ENCODE peak calls at places on chromosomes 6 and 20, in six cellular contexts. P is colonic mucosa; R is thoracic aorta; H is GM23338; Q is body of pancreas; N is CD8-positive, alpha-beta T cell. G is an unnamed sample.

GRCh38 chr20:4082406-4083102 is 67.2 kb upstream of the RNF24 start:
- DNase-seq in P (no peak), R (no peak), H (peak), Q (peak), N (peak), G (peak)

GRCh38 chr20:45841407-45842129 is 8.0 kb downstream of the SNX21 start:
- DNase-seq in P (no peak), R (no peak), H (no peak), Q (no peak), N (no peak), G (no peak)

GRCh38 chr6:134240664-134241431 is 77.1 kb downstream of the SGK1 start:
- DNase-seq in P (peak), R (peak), H (no peak), Q (peak), N (peak), G (no peak)

GRCh38 chr6:89139509-89140346 is 6.1 kb upstream of the PM20D2 start:
- DNase-seq in P (no peak), R (no peak), H (no peak), Q (no peak), N (no peak), G (no peak)

GRCh38 chr20:46000571-46001145 is 8.1 kb upstream of the MMP9 start:
- DNase-seq in P (no peak), R (no peak), H (peak), Q (no peak), N (no peak), G (no peak)

GRCh38 chr6:31899882-31900722 is 1.8 kb downstream of the ZBTB12 start:
- DNase-seq in P (no peak), R (no peak), H (no peak), Q (no peak), N (no peak), G (no peak)

GRCh38 chr6:158387036-158387435 is 74.8 kb downstream of the TULP4 start:
- DNase-seq in P (no peak), R (no peak), H (no peak), Q (no peak), N (no peak), G (no peak)

GRCh38 chr20:47907031-47907670 is 121.9 kb upstream of the SULF2 start:
- DNase-seq in P (no peak), R (no peak), H (peak), Q (no peak), N (no peak), G (no peak)

GRCh38 chr20:54153847-54154246 is 19.9 kb downstream of the CYP24A1 start:
- DNase-seq in P (no peak), R (no peak), H (no peak), Q (no peak), N (no peak), G (no peak)

GRCh38 chr6:42453027-42453648 is 1.4 kb upstream of the TRERF1 start:
- DNase-seq in P (peak), R (no peak), H (peak), Q (peak), N (peak), G (peak)

GRCh38 chr20:57556980-57557274 is 4.0 kb upstream of the PCK1 start:
- DNase-seq in P (no peak), R (no peak), H (no peak), Q (no peak), N (no peak), G (no peak)

GRCh38 chr6:106035655-106036054 is 50.5 kb upstream of the PRDM1 start:
- DNase-seq in P (no peak), R (no peak), H (no peak), Q (no peak), N (no peak), G (no peak)

GRCh38 chr6:139577124-139577800 is 202.8 kb upstream of the CITED2 start:
- DNase-seq in P (no peak), R (no peak), H (no peak), Q (peak), N (no peak), G (no peak)

GRCh38 chr6:56594699-56595098 is 48.0 kb downstream of the DST start:
- DNase-seq in P (no peak), R (no peak), H (no peak), Q (peak), N (no peak), G (peak)

GRCh38 chr6:1786455-1787108 is 176.9 kb downstream of the FOXC1 start:
- DNase-seq in P (no peak), R (no peak), H (no peak), Q (no peak), N (no peak), G (peak)

GRCh38 chr20:13611726-13612125 is 27.0 kb downstream of the TASP1 start:
- DNase-seq in P (no peak), R (no peak), H (no peak), Q (no peak), N (no peak), G (no peak)

GRCh38 chr6:26056583-26057350 is 30.5 kb upstream of the HFE start:
- DNase-seq in P (peak), R (no peak), H (peak), Q (peak), N (no peak), G (peak)

GRCh38 chr6:83430606-83431544 is at the start of gene ME1:
- DNase-seq in P (peak), R (peak), H (peak), Q (peak), N (peak), G (peak)

GRCh38 chr20:24948939-24949679 is at the start of gene CST7:
- DNase-seq in P (peak), R (no peak), H (no peak), Q (peak), N (peak), G (no peak)

GRCh38 chr6:13915566-13916229 is 9.1 kb upstream of the RNF182 start:
- DNase-seq in P (no peak), R (no peak), H (peak), Q (no peak), N (no peak), G (no peak)
- TF ChIP-seq CTCF in P (no peak), R (no peak), H (no peak), Q (no peak), N (no peak), G (no peak)

DNA sequence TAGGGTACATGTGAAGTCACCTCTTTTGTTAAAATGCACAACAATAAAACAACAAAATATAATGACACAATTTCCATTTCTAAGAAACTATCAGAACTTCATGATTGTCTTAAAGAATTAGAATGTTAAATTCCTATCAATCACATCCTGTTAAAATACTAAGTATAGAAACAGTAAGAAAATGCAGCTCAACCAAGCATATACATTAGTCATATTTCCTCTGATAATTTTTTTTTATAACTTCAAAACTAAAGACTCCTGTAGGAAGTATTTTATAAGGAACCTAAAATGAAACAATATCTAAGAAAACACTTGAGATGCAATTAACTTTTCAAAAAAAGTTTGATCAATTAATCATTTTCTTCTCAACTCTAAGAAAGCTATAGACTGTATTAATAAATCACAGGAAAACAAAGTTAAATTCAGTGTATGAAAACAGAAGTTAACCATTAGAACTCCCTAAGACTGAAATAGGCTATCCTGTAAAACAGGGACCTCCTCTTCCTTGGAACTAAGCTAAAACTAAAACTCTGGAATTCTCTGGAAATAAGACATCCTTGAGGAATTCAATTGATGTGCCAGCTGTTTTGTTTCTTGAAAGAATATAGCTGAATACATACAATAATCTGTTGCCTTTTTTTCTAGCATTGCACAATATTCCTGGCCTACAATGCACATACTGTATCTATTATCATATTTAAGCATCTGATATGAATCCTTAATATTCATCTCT is 19.8 kb downstream of the FKBP5 start:
- DNase-seq in P (no peak), R (no peak), H (no peak), Q (no peak), N (no peak), G (no peak)
- H3K4me3 ChIP-seq in P (no peak), R (no peak), H (no peak), Q (no peak), N (peak), G (peak)

GRCh38 chr6:33276581-33276863 is 401 bp upstream of the B3GALT4 start:
- DNase-seq in P (no peak), R (no peak), H (no peak), Q (no peak), N (no peak), G (no peak)

GRCh38 chr6:33278392-33278741 is 1.4 kb downstream of the B3GALT4 start:
- DNase-seq in P (no peak), R (no peak), H (no peak), Q (no peak), N (no peak), G (no peak)

GRCh38 chr6:33276864-33277662 is at the start of gene B3GALT4:
- DNase-seq in P (peak), R (peak), H (peak), Q (peak), N (peak), G (peak)

GRCh38 chr6:33278810-33279209 is 1.9 kb downstream of the B3GALT4 start:
- DNase-seq in P (no peak), R (no peak), H (no peak), Q (no peak), N (no peak), G (no peak)

DNA sequence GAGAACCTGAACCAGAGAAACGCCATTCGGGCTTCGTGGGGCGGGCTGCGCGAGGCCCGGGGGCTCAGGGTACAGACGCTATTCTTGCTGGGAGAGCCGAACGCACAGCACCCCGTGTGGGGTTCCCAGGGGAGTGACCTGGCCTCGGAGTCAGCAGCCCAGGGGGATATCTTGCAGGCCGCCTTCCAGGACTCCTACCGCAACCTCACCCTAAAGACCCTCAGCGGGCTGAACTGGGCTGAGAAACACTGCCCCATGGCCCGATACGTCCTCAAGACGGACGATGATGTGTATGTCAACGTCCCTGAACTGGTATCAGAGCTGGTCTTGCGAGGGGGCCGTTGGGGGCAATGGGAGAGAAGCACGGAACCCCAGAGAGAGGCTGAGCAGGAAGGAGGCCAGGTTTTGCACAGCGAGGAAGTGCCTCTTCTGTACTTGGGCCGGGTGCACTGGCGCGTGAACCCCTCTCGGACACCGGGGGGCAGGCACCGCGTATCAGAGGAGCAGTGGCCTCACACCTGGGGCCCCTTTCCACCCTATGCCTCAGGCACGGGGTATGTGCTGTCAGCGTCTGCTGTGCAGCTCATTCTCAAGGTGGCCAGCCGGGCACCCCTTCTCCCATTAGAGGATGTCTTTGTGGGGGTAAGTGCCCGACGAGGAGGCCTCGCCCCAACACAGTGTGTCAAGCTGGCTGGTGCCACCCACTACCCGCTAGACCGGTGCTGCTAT is 904 bp downstream of the B3GALT4 start:
- DNase-seq in P (no peak), R (no peak), H (peak), Q (no peak), N (peak), G (peak)
- TF ChIP-seq CTCF in P (no peak), R (no peak), H (peak), Q (no peak), N (no peak), G (no peak)

GRCh38 chr6:39797751-39798150 is 5.6 kb downstream of the DAAM2 start:
- DNase-seq in P (no peak), R (no peak), H (no peak), Q (no peak), N (no peak), G (no peak)
- H3K4me3 ChIP-seq in P (no peak), R (no peak), H (no peak), Q (no peak), N (no peak), G (no peak)

DNA sequence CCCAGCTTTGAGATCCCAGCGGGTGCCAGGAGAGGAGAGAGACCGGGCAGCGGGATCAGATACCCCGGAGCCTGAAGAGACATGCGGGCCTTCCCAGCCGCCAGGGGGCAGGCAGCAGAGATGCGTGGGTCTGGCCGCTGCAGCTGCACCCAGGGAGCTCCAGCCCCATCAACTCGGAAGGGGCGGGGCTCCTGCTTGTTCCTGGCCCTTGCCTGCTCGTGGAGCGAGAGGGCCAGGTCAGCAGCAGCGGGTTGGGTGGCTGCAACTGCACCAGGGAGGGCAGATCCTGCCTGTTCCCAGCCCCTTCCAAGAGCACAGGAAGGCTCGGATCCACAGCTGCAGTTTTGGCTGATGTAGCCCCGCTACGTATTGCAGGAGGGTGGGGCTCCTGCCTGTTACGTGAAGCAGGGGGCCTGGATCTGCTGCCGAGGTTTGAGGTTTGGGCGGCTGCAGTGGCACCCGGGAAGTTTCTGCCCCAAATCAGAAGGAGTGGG is 532.8 kb downstream of the RFPL4B start:
- DNase-seq in P (peak), R (no peak), H (peak), Q (peak), N (no peak), G (peak)
- TF ChIP-seq CTCF in P (no peak), R (no peak), H (peak), Q (peak), N (no peak), G (peak)

DNA sequence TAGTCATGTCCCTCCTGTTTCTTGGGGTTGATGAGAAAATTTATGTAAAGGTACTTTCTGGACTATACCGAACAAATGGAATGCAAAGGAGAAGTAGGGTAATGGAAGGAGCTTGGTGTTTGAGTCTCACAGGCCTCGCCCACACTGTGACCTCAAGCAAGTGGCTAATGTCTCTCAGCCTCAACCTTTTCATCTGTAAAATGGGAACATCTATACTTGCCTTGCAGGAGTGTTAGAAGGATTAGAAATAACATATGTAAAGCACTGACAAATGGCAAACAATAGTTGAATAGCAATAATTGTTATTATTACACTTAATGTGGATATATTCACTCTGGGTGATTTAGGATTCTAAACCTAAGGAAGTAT is 8.9 kb upstream of the PKIG start:
- DNase-seq in P (no peak), R (no peak), H (no peak), Q (no peak), N (no peak), G (no peak)
- H3K4me3 ChIP-seq in P (no peak), R (no peak), H (no peak), Q (no peak), N (no peak), G (no peak)

GRCh38 chr6:99821164-99821563 is 172.9 kb downstream of the MCHR2 start:
- DNase-seq in P (peak), R (no peak), H (no peak), Q (no peak), N (no peak), G (no peak)

GRCh38 chr6:99818161-99818560 is 175.9 kb downstream of the MCHR2 start:
- DNase-seq in P (no peak), R (no peak), H (no peak), Q (no peak), N (no peak), G (no peak)

GRCh38 chr6:99819853-99820252 is 174.2 kb downstream of the MCHR2 start:
- DNase-seq in P (no peak), R (no peak), H (no peak), Q (no peak), N (no peak), G (no peak)

GRCh38 chr6:99822741-99823512 is 171.1 kb downstream of the MCHR2 start:
- DNase-seq in P (peak), R (no peak), H (peak), Q (peak), N (no peak), G (no peak)
- TF ChIP-seq CTCF in P (peak), R (no peak), H (peak), Q (peak), N (no peak), G (peak)